ENCODE peak calls at places on chromosomes 1 and 21, in nine cellular contexts. One of them, this sample, is unnamed.
A peak's percentile ranks its signal among the peaks of the same experiment; 100 is the strongest.

GRCh38 chr1:209899948-209900347 is 38.1 kb upstream of the SYT14 start:
- DNase-seq in osteoblast: peak; percentile 51
- DNase-seq in testis: peak; percentile 21
- DNase-seq in thyroid gland: no peak
- DNase-seq in left lung: no peak
- DNase-seq in PC-3: peak; percentile 59
- DNase-seq in upper lobe of left lung: no peak
- DNase-seq in stomach: no peak
- DNase-seq in mammary epithelial cell: no peak
- DNase-seq in this sample: no peak

GRCh38 chr1:210496063-210496462 is 167.4 kb downstream of the HHAT start:
- DNase-seq in osteoblast: peak; percentile 82
- DNase-seq in testis: peak; percentile 80
- DNase-seq in thyroid gland: no peak
- DNase-seq in left lung: no peak
- DNase-seq in PC-3: no peak
- DNase-seq in upper lobe of left lung: no peak
- DNase-seq in stomach: no peak
- DNase-seq in mammary epithelial cell: peak; percentile 82
- DNase-seq in this sample: no peak

GRCh38 chr1:21955474-21956281 is 18.6 kb upstream of the HSPG2 start:
- DNase-seq in osteoblast: peak; percentile 65
- DNase-seq in testis: no peak
- DNase-seq in thyroid gland: no peak
- DNase-seq in left lung: no peak
- DNase-seq in PC-3: no peak
- DNase-seq in upper lobe of left lung: no peak
- DNase-seq in stomach: no peak
- DNase-seq in mammary epithelial cell: peak; percentile 82
- DNase-seq in this sample: no peak

GRCh38 chr1:26781206-26781825 is 6.4 kb upstream of the PIGV start:
- DNase-seq in osteoblast: no peak
- DNase-seq in testis: no peak
- DNase-seq in thyroid gland: no peak
- DNase-seq in left lung: no peak
- DNase-seq in PC-3: no peak
- DNase-seq in upper lobe of left lung: no peak
- DNase-seq in stomach: no peak
- DNase-seq in mammary epithelial cell: no peak
- DNase-seq in this sample: no peak

GRCh38 chr1:32981003-32981909 is 16.6 kb upstream of the RNF19B start:
- DNase-seq in osteoblast: peak; percentile 91
- DNase-seq in testis: peak; percentile 27
- DNase-seq in thyroid gland: no peak
- DNase-seq in left lung: peak; percentile 84
- DNase-seq in PC-3: peak; percentile 96
- DNase-seq in upper lobe of left lung: peak; percentile 87
- DNase-seq in stomach: peak; percentile 70
- DNase-seq in mammary epithelial cell: peak; percentile 99
- DNase-seq in this sample: peak; percentile 73

GRCh38 chr1:201166964-201167624 is 12.8 kb upstream of the TMEM9 start:
- DNase-seq in osteoblast: no peak
- DNase-seq in testis: no peak
- DNase-seq in thyroid gland: no peak
- DNase-seq in left lung: no peak
- DNase-seq in PC-3: no peak
- DNase-seq in upper lobe of left lung: no peak
- DNase-seq in stomach: peak; percentile 58
- DNase-seq in mammary epithelial cell: no peak
- DNase-seq in this sample: peak; percentile 30

GRCh38 chr1:196910208-196910607 is 22.4 kb downstream of the CFHR4 start:
- DNase-seq in osteoblast: no peak
- DNase-seq in testis: no peak
- DNase-seq in thyroid gland: no peak
- DNase-seq in left lung: no peak
- DNase-seq in PC-3: peak; percentile 31
- DNase-seq in upper lobe of left lung: no peak
- DNase-seq in stomach: no peak
- DNase-seq in mammary epithelial cell: no peak
- DNase-seq in this sample: no peak

GRCh38 chr1:44354268-44354839 is 703 bp downstream of the ERI3 start:
- DNase-seq in osteoblast: no peak
- DNase-seq in testis: no peak
- DNase-seq in thyroid gland: peak; percentile 33
- DNase-seq in left lung: no peak
- DNase-seq in PC-3: peak; percentile 50
- DNase-seq in upper lobe of left lung: peak; percentile 22
- DNase-seq in stomach: peak; percentile 25
- DNase-seq in mammary epithelial cell: peak; percentile 19
- DNase-seq in this sample: no peak

GRCh38 chr1:110687244-110687643 is 12.5 kb upstream of the KCNA3 start:
- DNase-seq in osteoblast: no peak
- DNase-seq in testis: no peak
- DNase-seq in thyroid gland: no peak
- DNase-seq in left lung: no peak
- DNase-seq in PC-3: peak; percentile 78
- DNase-seq in upper lobe of left lung: no peak
- DNase-seq in stomach: no peak
- DNase-seq in mammary epithelial cell: peak; percentile 65
- DNase-seq in this sample: no peak

GRCh38 chr21:45662623-45663015 is 19.1 kb downstream of the PCBP3 start:
- DNase-seq in osteoblast: no peak
- DNase-seq in testis: no peak
- DNase-seq in thyroid gland: no peak
- DNase-seq in left lung: no peak
- DNase-seq in PC-3: no peak
- DNase-seq in upper lobe of left lung: no peak
- DNase-seq in stomach: no peak
- DNase-seq in mammary epithelial cell: no peak
- DNase-seq in this sample: no peak

GRCh38 chr1:147723691-147724323 is 36.6 kb downstream of the GJA5 start:
- DNase-seq in osteoblast: no peak
- DNase-seq in testis: peak; percentile 36
- DNase-seq in thyroid gland: peak; percentile 54
- DNase-seq in left lung: peak; percentile 38
- DNase-seq in PC-3: peak; percentile 85
- DNase-seq in upper lobe of left lung: peak; percentile 55
- DNase-seq in stomach: no peak
- DNase-seq in mammary epithelial cell: peak; percentile 15
- DNase-seq in this sample: peak; percentile 11

GRCh38 chr21:42537106-42537742 is 23.6 kb downstream of the SLC37A1 start:
- DNase-seq in osteoblast: no peak
- DNase-seq in testis: no peak
- DNase-seq in thyroid gland: peak; percentile 73
- DNase-seq in left lung: peak; percentile 6
- DNase-seq in PC-3: peak; percentile 22
- DNase-seq in upper lobe of left lung: peak; percentile 16
- DNase-seq in stomach: no peak
- DNase-seq in mammary epithelial cell: no peak
- DNase-seq in this sample: no peak

GRCh38 chr1:5333326-5333725 is 658.9 kb downstream of the NPHP4 start:
- DNase-seq in osteoblast: peak; percentile 64
- DNase-seq in testis: no peak
- DNase-seq in thyroid gland: no peak
- DNase-seq in left lung: no peak
- DNase-seq in PC-3: no peak
- DNase-seq in upper lobe of left lung: no peak
- DNase-seq in stomach: no peak
- DNase-seq in mammary epithelial cell: no peak
- DNase-seq in this sample: peak; percentile 41

DNA sequence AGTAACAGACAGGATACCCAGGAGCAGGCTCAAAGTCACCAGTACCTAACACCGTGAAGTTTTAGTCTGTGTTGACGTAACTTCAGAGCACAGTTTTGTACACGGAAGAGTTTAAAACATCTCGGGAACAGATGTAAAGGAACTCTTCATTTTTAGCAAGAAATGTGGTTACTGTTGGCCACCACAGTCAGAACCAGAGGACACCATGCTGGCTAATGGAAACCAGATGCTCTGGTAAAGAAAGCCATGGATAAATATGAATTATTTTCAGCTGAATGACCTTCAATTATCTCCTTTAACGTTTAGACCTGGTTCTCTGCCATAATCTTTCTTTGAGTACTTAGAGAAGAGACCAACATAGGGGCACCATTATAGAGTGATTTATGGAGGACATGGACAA is 115.9 kb downstream of the NTMT2 start:
- DNase-seq in osteoblast: no peak
- DNase-seq in testis: no peak
- DNase-seq in thyroid gland: no peak
- DNase-seq in left lung: no peak
- DNase-seq in PC-3: no peak
- DNase-seq in upper lobe of left lung: no peak
- DNase-seq in stomach: no peak
- DNase-seq in mammary epithelial cell: no peak
- DNase-seq in this sample: no peak
- H3K27ac ChIP-seq in osteoblast: no peak overlapping the region
- H3K27ac ChIP-seq in testis: no peak overlapping the region
- H3K27ac ChIP-seq in thyroid gland: no peak overlapping the region
- H3K27ac ChIP-seq in left lung: no peak overlapping the region
- H3K27ac ChIP-seq in PC-3: no peak overlapping the region
- H3K27ac ChIP-seq in upper lobe of left lung: no peak overlapping the region
- H3K27ac ChIP-seq in stomach: no peak overlapping the region
- H3K27ac ChIP-seq in mammary epithelial cell: no peak overlapping the region
- H3K27ac ChIP-seq in this sample: no peak overlapping the region

GRCh38 chr1:12191242-12192032 is 24.6 kb downstream of the TNFRSF1B start:
- DNase-seq in osteoblast: peak; percentile 73
- DNase-seq in testis: no peak
- DNase-seq in thyroid gland: no peak
- DNase-seq in left lung: no peak
- DNase-seq in PC-3: no peak
- DNase-seq in upper lobe of left lung: no peak
- DNase-seq in stomach: no peak
- DNase-seq in mammary epithelial cell: no peak
- DNase-seq in this sample: no peak
- H3K4me1 ChIP-seq in osteoblast: peaks cover 1% of the 10 kb centered on the region
- H3K4me1 ChIP-seq in testis: no peaks in the 10 kb centered on the region
- H3K4me1 ChIP-seq in thyroid gland: no peaks in the 10 kb centered on the region
- H3K4me1 ChIP-seq in left lung: peaks cover 4% of the 10 kb centered on the region
- H3K4me1 ChIP-seq in PC-3: no peaks in the 10 kb centered on the region
- H3K4me1 ChIP-seq in upper lobe of left lung: peaks cover 24% of the 10 kb centered on the region
- H3K4me1 ChIP-seq in stomach: peaks cover 10% of the 10 kb centered on the region
- H3K4me1 ChIP-seq in mammary epithelial cell: no peaks in the 10 kb centered on the region
- H3K4me1 ChIP-seq in this sample: no peaks in the 10 kb centered on the region

GRCh38 chr1:198909973-198910372 is 271.1 kb downstream of the PTPRC start:
- DNase-seq in osteoblast: no peak
- DNase-seq in testis: no peak
- DNase-seq in thyroid gland: no peak
- DNase-seq in left lung: no peak
- DNase-seq in PC-3: no peak
- DNase-seq in upper lobe of left lung: no peak
- DNase-seq in stomach: no peak
- DNase-seq in mammary epithelial cell: no peak
- DNase-seq in this sample: no peak
- TF ChIP-seq CTCF in osteoblast: no peak
- TF ChIP-seq CTCF in testis: no peak
- TF ChIP-seq CTCF in thyroid gland: no peak
- TF ChIP-seq CTCF in left lung: no peak
- TF ChIP-seq CTCF in PC-3: no peak
- TF ChIP-seq CTCF in upper lobe of left lung: no peak
- TF ChIP-seq CTCF in stomach: no peak
- TF ChIP-seq CTCF in mammary epithelial cell: no peak
- TF ChIP-seq CTCF in this sample: no peak

GRCh38 chr1:79005945-79006344 is 585 bp downstream of the ADGRL4 start:
- DNase-seq in osteoblast: no peak
- DNase-seq in testis: no peak
- DNase-seq in thyroid gland: no peak
- DNase-seq in left lung: no peak
- DNase-seq in PC-3: no peak
- DNase-seq in upper lobe of left lung: no peak
- DNase-seq in stomach: no peak
- DNase-seq in mammary epithelial cell: no peak
- DNase-seq in this sample: no peak
- H3K27ac ChIP-seq in osteoblast: peak overlapping the region; percentile 73
- H3K27ac ChIP-seq in testis: no peak overlapping the region
- H3K27ac ChIP-seq in thyroid gland: peak overlapping the region; percentile 34
- H3K27ac ChIP-seq in left lung: peak overlapping the region; percentile 72
- H3K27ac ChIP-seq in PC-3: no peak overlapping the region
- H3K27ac ChIP-seq in upper lobe of left lung: peak overlapping the region; percentile 85
- H3K27ac ChIP-seq in stomach: peak overlapping the region; percentile 57
- H3K27ac ChIP-seq in mammary epithelial cell: no peak overlapping the region
- H3K27ac ChIP-seq in this sample: no peak overlapping the region

This sample was measured in pancreas.